ENCODE peak calls at places on chromosomes 16 and 17, in seven cellular contexts. B, A, S, O, F, Z and Y are unnamed samples.

GRCh38 chr16:70721202-70721963 is 35.5 kb upstream of the MTSS2 start:
- DNase-seq in O (no peak), Z (no peak), S (no peak), F (no peak), A (no peak), B (no peak), Y (no peak)

GRCh38 chr17:67353929-67354557 is 12.3 kb downstream of the PSMD12 start:
- DNase-seq in O (no peak), Z (no peak), B (no peak), A (no peak), S (no peak), F (no peak), Y (no peak)

GRCh38 chr17:37742114-37742761 is 2.6 kb downstream of the HNF1B start:
- DNase-seq in B (peak), Z (peak), A (no peak), S (peak), O (no peak), F (no peak), Y (no peak)

GRCh38 chr17:83024205-83024971 is 55.0 kb upstream of the METRNL start:
- DNase-seq in A (no peak), B (no peak), Z (no peak), S (no peak), O (no peak), F (no peak), Y (no peak)

GRCh38 chr17:27466748-27467375 is 10.6 kb downstream of the KSR1 start:
- DNase-seq in F (no peak), B (no peak), O (peak), A (no peak), Z (no peak), S (no peak), Y (peak)

GRCh38 chr17:58316260-58316960 is 12.2 kb downstream of the TSPOAP1 start:
- DNase-seq in B (no peak), A (peak), O (no peak), Z (no peak), S (no peak), F (no peak), Y (no peak)

GRCh38 chr16:69410285-69410990 is 14.0 kb upstream of the CYB5B start:
- DNase-seq in O (no peak), Z (no peak), A (no peak), B (peak), F (no peak), S (peak), Y (no peak)

GRCh38 chr17:17044846-17045561 is 2.7 kb downstream of the MPRIP start:
- DNase-seq in F (peak), Z (peak), A (peak), O (no peak), B (peak), S (no peak), Y (no peak)

GRCh38 chr16:47037396-47037745 is 63.9 kb upstream of the DNAJA2 start:
- DNase-seq in F (peak), Z (peak), S (no peak), A (peak), B (no peak), O (no peak), Y (no peak)

GRCh38 chr17:66589892-66590291 is 245.0 kb upstream of the CACNG5 start:
- DNase-seq in Z (no peak), F (no peak), S (no peak), A (no peak), O (no peak), B (no peak), Y (no peak)

GRCh38 chr17:79913451-79913850 is 74.2 kb upstream of the CBX4 start:
- DNase-seq in S (no peak), F (no peak), A (peak), O (no peak), B (no peak), Z (no peak), Y (no peak)

GRCh38 chr17:7136266-7136877 is 21.8 kb upstream of the ASGR2 start:
- DNase-seq in B (peak), F (peak), A (peak), O (peak), S (peak), Z (peak), Y (peak)

GRCh38 chr16:67278773-67279295 is 498 bp upstream of the PLEKHG4 start:
- DNase-seq in B (peak), Z (peak), O (peak), S (peak), A (no peak), F (no peak), Y (no peak)

GRCh38 chr17:75508122-75508719 is 7.1 kb downstream of the CASKIN2 start:
- DNase-seq in F (no peak), S (no peak), A (no peak), B (no peak), Z (no peak), O (no peak), Y (no peak)

GRCh38 chr16:82031116-82032084 is 3.7 kb upstream of the HSD17B2 start:
- DNase-seq in B (peak), O (no peak), S (peak), F (no peak), A (no peak), Z (no peak), Y (no peak)

GRCh38 chr16:27770271-27771196 is 220.6 kb downstream of the KATNIP start:
- DNase-seq in B (no peak), A (peak), F (no peak), S (no peak), Z (no peak), O (no peak), Y (no peak)

GRCh38 chr17:70407501-70407900 is 238.2 kb downstream of the KCNJ2 start:
- DNase-seq in O (no peak), F (no peak), S (no peak), Z (no peak), A (no peak), B (no peak), Y (no peak)

GRCh38 chr17:15966183-15966878 is 21.4 kb downstream of the ADORA2B start:
- DNase-seq in Z (peak), S (no peak), B (no peak), A (no peak), O (no peak), F (peak), Y (no peak)

GRCh38 chr17:2049333-2050245 is 5.3 kb upstream of the HIC1 start:
- DNase-seq in O (peak), A (peak), B (peak), Z (peak), F (peak), S (peak), Y (peak)

GRCh38 chr16:24908716-24909115 is 63.0 kb downstream of the SLC5A11 start:
- DNase-seq in A (peak), F (no peak), S (no peak), B (no peak), O (no peak), Z (no peak), Y (no peak)

GRCh38 chr17:28712037-28712704 is 483 bp upstream of the PROCA1 start:
- DNase-seq in A (peak), F (no peak), S (no peak), B (no peak), O (peak), Z (peak), Y (peak)

GRCh38 chr16:85182774-85183173 is 70.5 kb upstream of the CIBAR2 start:
- DNase-seq in Z (no peak), B (no peak), S (no peak), F (no peak), O (no peak), A (no peak), Y (no peak)

GRCh38 chr16:24853830-24854229 is 8.1 kb downstream of the SLC5A11 start:
- DNase-seq in Z (no peak), A (no peak), F (peak), B (peak), O (no peak), S (peak), Y (no peak)

GRCh38 chr17:2085648-2085949 is 30.7 kb downstream of the HIC1 start:
- DNase-seq in B (peak), Z (no peak), S (no peak), O (no peak), A (peak), F (no peak), Y (no peak)

GRCh38 chr17:41332239-41332638 is 16.7 kb upstream of the KRTAP17-1 start:
- DNase-seq in S (no peak), Z (no peak), B (no peak), O (no peak), A (no peak), F (no peak), Y (no peak)

GRCh38 chr16:67474551-67474950 is 6.4 kb downstream of the ATP6V0D1 start:
- DNase-seq in F (no peak), S (no peak), O (no peak), B (no peak), Z (no peak), A (no peak), Y (no peak)

GRCh38 chr17:915416-916201 is 64.0 kb downstream of the NXN start:
- DNase-seq in O (no peak), S (no peak), A (no peak), Z (no peak), B (no peak), F (no peak), Y (no peak)

GRCh38 chr16:4172070-4172469 is 55.8 kb upstream of the ADCY9 start:
- DNase-seq in A (no peak), Z (no peak), S (peak), O (no peak), B (peak), F (no peak), Y (no peak)

GRCh38 chr16:70433456-70434103 is 5.3 kb downstream of the ST3GAL2 start:
- DNase-seq in B (peak), S (no peak), F (no peak), A (no peak), O (no peak), Z (no peak), Y (no peak)

GRCh38 chr17:64779344-64780095 is 117.4 kb upstream of the SMURF2 start:
- DNase-seq in O (no peak), Z (peak), A (peak), S (no peak), F (no peak), B (no peak), Y (no peak)

GRCh38 chr17:41284043-41284442 is 8.5 kb downstream of the KRTAP9-7 start:
- DNase-seq in S (no peak), O (no peak), A (no peak), F (no peak), B (peak), Z (no peak), Y (no peak)

GRCh38 chr17:30346211-30346831 is 12.5 kb upstream of the TMIGD1 start:
- DNase-seq in S (no peak), O (no peak), B (peak), Z (no peak), F (no peak), A (no peak), Y (no peak)

GRCh38 chr17:59074494-59074893 is 32.2 kb downstream of the TRIM37 start:
- DNase-seq in Z (no peak), S (no peak), A (no peak), F (no peak), O (no peak), B (peak), Y (no peak)

GRCh38 chr17:65771704-65772103 is 210.3 kb upstream of the AXIN2 start:
- DNase-seq in O (no peak), S (no peak), Z (no peak), F (no peak), B (no peak), A (no peak), Y (no peak)

GRCh38 chr17:59668816-59669215 is 38.4 kb downstream of the PTRH2 start:
- DNase-seq in S (peak), F (no peak), O (no peak), Z (no peak), B (peak), A (no peak), Y (no peak)

GRCh38 chr17:14737984-14738651 is 437.2 kb downstream of the HS3ST3B1 start:
- DNase-seq in F (no peak), S (peak), B (peak), Z (no peak), O (no peak), A (peak), Y (no peak)

GRCh38 chr17:19347323-19348080 is 15.0 kb downstream of the B9D1 start:
- DNase-seq in S (no peak), A (peak), B (no peak), Z (peak), O (no peak), F (no peak), Y (no peak)

GRCh38 chr16:89137666-89138512 is 33.7 kb upstream of the CDH15 start:
- DNase-seq in Z (no peak), O (no peak), B (no peak), A (peak), S (no peak), F (no peak), Y (no peak)

GRCh38 chr17:16371742-16372141 is 9.1 kb upstream of the UBB start:
- DNase-seq in Z (no peak), F (no peak), O (no peak), A (no peak), S (peak), B (peak), Y (no peak)

GRCh38 chr16:7579454-7579853 is 246.8 kb downstream of the RBFOX1 start:
- DNase-seq in Z (no peak), F (no peak), B (no peak), S (no peak), A (no peak), O (no peak), Y (no peak)